ENCODE peak calls at places on chromosomes 13 and 19, in four cellular contexts. M is heart left ventricle, O is right lobe of liver, Z is prostate gland. F is an unnamed sample.

GRCh38 chr13:34179481-34179880 is 361.5 kb downstream of the RFC3 start:
- DNase-seq in O (no peak), Z (no peak), M (no peak), F (no peak)

GRCh38 chr19:18023596-18024212 is 15.7 kb downstream of the ARRDC2 start:
- DNase-seq in M (peak), O (peak), Z (no peak), F (peak)

GRCh38 chr13:51451467-51452390 is 1.1 kb downstream of the INTS6 start:
- DNase-seq in Z (peak), M (peak), O (peak), F (peak)

GRCh38 chr13:75375329-75375728 is 106.6 kb downstream of the TBC1D4 start:
- DNase-seq in Z (no peak), O (no peak), M (no peak), F (no peak)

GRCh38 chr19:29634731-29635130 is 28.6 kb downstream of the POP4 start:
- DNase-seq in Z (no peak), O (no peak), M (no peak), F (no peak)

GRCh38 chr19:55112246-55112780 is 5.1 kb downstream of the PPP1R12C start:
- DNase-seq in O (no peak), M (no peak), Z (no peak), F (no peak)

GRCh38 chr13:46119883-46120614 is 15.2 kb upstream of the CPB2 start:
- DNase-seq in Z (no peak), M (no peak), O (no peak), F (no peak)

GRCh38 chr13:85148009-85148408 is 651.2 kb downstream of the SLITRK6 start:
- DNase-seq in M (no peak), O (no peak), Z (no peak), F (no peak)

GRCh38 chr19:7415857-7416371 is 67.2 kb downstream of the ARHGEF18 start:
- DNase-seq in Z (no peak), O (no peak), M (no peak), F (no peak)

GRCh38 chr13:98353750-98354149 is 176.7 kb upstream of the RNF113B start:
- DNase-seq in O (no peak), M (no peak), Z (no peak), F (no peak)

GRCh38 chr19:40365613-40366401 is 17.3 kb downstream of the PLD3 start:
- DNase-seq in M (peak), Z (peak), O (no peak), F (peak)

GRCh38 chr13:112065867-112066623 is 904 bp upstream of the SOX1 start:
- DNase-seq in O (no peak), M (no peak), Z (no peak), F (no peak)

GRCh38 chr13:31246918-31247317 is 47.1 kb downstream of the B3GLCT start:
- DNase-seq in Z (no peak), O (no peak), M (no peak), F (no peak)

GRCh38 chr13:109672545-109672944 is 113.8 kb downstream of the IRS2 start:
- DNase-seq in M (no peak), O (no peak), Z (no peak), F (no peak)

GRCh38 chr13:33112745-33113144 is 96.5 kb downstream of the KL start:
- DNase-seq in Z (no peak), M (no peak), O (no peak), F (no peak)

GRCh38 chr19:33704271-33704670 is 82.5 kb downstream of the CHST8 start:
- DNase-seq in M (no peak), O (no peak), Z (no peak), F (no peak)

GRCh38 chr13:98071316-98071715 is 71.6 kb upstream of the FARP1 start:
- DNase-seq in Z (no peak), M (no peak), O (no peak), F (no peak)

GRCh38 chr13:113049521-113049941 is 56.1 kb upstream of the F7 start:
- DNase-seq in Z (no peak), M (peak), O (no peak), F (no peak)

GRCh38 chr19:10420444-10421239 is at the start of gene PDE4A:
- DNase-seq in Z (no peak), M (no peak), O (no peak), F (no peak)

GRCh38 chr19:10422846-10423245 is 2.5 kb downstream of the PDE4A start:
- DNase-seq in Z (no peak), M (no peak), O (no peak), F (no peak)

GRCh38 chr19:10421981-10422461 is 1.7 kb downstream of the PDE4A start:
- DNase-seq in M (no peak), O (no peak), Z (no peak), F (no peak)

GRCh38 chr19:10419646-10420443 is 493 bp upstream of the PDE4A start:
- DNase-seq in M (no peak), Z (no peak), O (no peak), F (no peak)

DNA sequence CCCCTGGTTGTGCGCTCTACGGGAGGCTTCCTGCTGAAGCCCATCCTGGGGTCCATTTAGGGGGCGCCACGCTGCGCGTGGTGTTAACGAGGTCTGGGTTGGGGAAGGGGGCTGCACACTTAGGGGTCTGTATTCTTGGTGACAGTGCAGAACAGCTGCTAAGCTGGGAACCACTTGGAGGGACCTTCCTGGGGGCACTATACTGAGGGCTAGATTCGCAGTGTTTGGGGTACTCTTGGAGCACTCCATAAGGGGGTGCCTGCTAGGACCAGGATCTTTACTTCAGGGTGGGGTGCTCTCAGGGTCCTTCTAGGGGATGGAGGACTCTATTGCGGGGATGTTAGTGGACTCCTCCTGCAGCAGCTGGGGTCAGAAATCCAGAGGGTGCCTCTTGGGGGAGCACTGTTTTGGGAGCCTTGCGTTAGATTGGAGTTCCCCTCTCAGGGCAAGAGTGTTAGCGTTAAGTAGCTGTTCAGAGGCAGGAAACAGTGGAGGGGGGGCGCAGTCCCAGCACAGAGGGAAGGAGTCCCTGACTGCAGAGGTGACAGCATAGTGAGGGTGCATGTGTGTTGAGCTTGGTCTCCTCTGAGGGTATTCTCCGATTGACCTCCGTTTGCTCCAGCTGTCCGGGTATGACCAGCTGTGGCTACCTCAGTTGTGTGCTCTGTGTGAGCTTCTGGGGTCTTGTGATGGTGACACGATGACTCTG is 1.1 kb downstream of the PDE4A start:
- DNase-seq in O (no peak), Z (no peak), M (no peak), F (no peak)
- TF ChIP-seq POLR2A in O (no peak), Z (no peak), M (no peak), F (no peak)

GRCh38 chr19:2552859-2553258 is 76.9 kb downstream of the GADD45B start:
- DNase-seq in M (no peak), O (no peak), Z (no peak), F (no peak)
- H3K4me3 ChIP-seq in M (peak), O (no peak), Z (no peak), F (no peak)

DNA sequence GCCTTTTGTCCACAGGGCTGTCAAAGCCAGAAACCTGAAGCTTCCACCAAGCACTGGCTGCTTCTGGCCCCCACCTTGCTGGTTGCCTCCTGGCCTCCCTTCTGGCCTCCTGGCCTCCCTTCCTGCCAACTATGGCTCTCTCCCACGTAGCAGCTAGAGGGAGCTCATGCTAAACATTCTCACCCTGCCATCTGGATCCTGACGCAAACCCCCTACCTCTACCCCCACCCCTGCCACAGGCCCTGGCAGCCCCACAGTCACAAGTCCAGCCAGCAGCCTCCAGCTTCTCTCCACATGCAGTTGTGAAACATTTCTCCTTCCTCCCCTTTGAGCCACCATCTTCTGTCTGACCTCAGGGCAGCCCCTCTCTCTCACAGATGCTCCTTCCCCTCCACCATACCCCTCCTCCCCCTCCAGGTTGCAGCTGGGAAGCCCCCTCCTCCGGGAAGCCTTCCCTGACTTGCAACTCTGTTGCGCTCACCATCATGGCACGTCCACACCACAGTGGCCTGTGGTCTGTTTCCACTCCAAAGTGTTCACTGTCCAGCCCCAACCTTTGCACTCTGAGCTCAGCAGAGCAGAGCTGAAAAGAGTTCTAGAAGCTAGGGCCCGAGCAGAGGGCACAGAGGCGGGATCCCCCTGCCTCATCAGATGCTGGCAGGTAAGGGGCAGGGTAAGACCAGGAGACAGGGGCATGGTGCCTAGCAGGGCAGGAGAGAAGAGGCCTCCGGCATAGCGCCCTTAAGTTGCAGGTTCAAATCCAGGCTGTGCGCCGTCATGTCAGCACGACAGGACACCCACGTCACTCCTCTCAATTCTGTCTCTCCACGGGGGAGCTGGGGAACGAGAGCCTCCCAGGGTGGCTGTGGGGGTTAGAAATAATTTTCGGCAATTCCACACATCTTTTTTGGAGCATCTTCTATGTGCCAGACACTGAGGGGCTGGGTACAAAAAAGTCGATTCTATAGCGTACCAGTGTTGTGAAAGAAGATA is 7.3 kb downstream of the ADGRL1 start:
- DNase-seq in Z (no peak), O (no peak), M (no peak), F (no peak)
- TF ChIP-seq POLR2A in Z (no peak), O (no peak), M (no peak), F (no peak)

GRCh38 chr13:43675577-43675976 is 111.2 kb downstream of the ENOX1 start:
- DNase-seq in M (no peak), Z (no peak), O (no peak), F (no peak)

GRCh38 chr13:43676320-43676719 is 110.5 kb downstream of the ENOX1 start:
- DNase-seq in O (no peak), Z (no peak), M (no peak), F (no peak)
- H3K4me3 ChIP-seq in O (no peak), Z (no peak), M (no peak), F (no peak)

F was measured in tibial nerve.